ENCODE peak calls at places on chromosomes 4 and X, in eight cellular contexts. I, Q, N, F, P, D, H and R are unnamed samples.

GRCh38 chr4:76581276-76581675 is 146.2 kb downstream of the SHROOM3 start:
- DNase-seq in I (no peak), Q (no peak), N (no peak), F (no peak), P (no peak), D (no peak), H (no peak), R (no peak)

GRCh38 chr4:80540349-80540748 is 204.8 kb downstream of the CFAP299 start:
- DNase-seq in I (no peak), Q (no peak), N (no peak), F (no peak), P (no peak), D (peak), H (no peak), R (no peak)

GRCh38 chrX:44536198-44536597 is 6.5 kb downstream of the FUNDC1 start:
- DNase-seq in I (no peak), Q (no peak), N (no peak), F (no peak), P (no peak), D (no peak), H (no peak), R (no peak)

GRCh38 chr4:170675568-170676262 is 586.0 kb upstream of the AADAT start:
- DNase-seq in I (no peak), Q (no peak), N (no peak), F (no peak), P (no peak), D (no peak), H (peak), R (no peak)

GRCh38 chr4:1474126-1475090 is 68.2 kb upstream of the NKX1-1 start:
- DNase-seq in I (no peak), Q (peak), N (no peak), F (peak), P (no peak), D (no peak), H (no peak), R (no peak)

GRCh38 chrX:128807367-128807766 is 715.9 kb downstream of the SMARCA1 start:
- DNase-seq in I (no peak), Q (no peak), N (no peak), F (no peak), P (no peak), D (peak), H (no peak), R (no peak)

GRCh38 chr4:56227301-56227835 is 159.9 kb downstream of the AASDH start:
- DNase-seq in I (no peak), Q (no peak), N (no peak), F (no peak), P (no peak), D (no peak), H (no peak), R (no peak)

GRCh38 chrX:17413228-17413627 is 38.2 kb downstream of the NHS start:
- DNase-seq in I (no peak), Q (no peak), N (no peak), F (peak), P (no peak), D (no peak), H (no peak), R (no peak)

GRCh38 chrX:54891573-54891972 is 29.1 kb upstream of the TRO start:
- DNase-seq in I (no peak), Q (no peak), N (no peak), F (peak), P (no peak), D (peak), H (peak), R (no peak)

GRCh38 chr4:1683371-1683902 is 676 bp downstream of the FAM53A start:
- DNase-seq in I (no peak), Q (no peak), N (peak), F (peak), P (peak), D (no peak), H (no peak), R (no peak)